ENCODE peak calls at places on chromosomes 11 and 22, in nine cellular contexts. W is neural progenitor cell, U is GM23338, G is H9, D is HCT116, Y is PC-9, Z is IMR-90, L is PC-3, C is DND-41. B is an unnamed sample.

GRCh38 chr11:129605815-129606214 is 209.8 kb upstream of the TMEM45B start:
- DNase-seq in U (no peak), G (no peak), D (no peak), Z (no peak), Y (peak; percentile 56), W (no peak), L (no peak), C (no peak), B (no peak)

GRCh38 chr11:115711021-115711420 is 206.8 kb upstream of the CADM1 start:
- DNase-seq in C (no peak), Y (no peak), U (no peak), Z (no peak), W (no peak), L (no peak), G (no peak), D (no peak), B (no peak)

GRCh38 chr11:64650923-64651523 is 60.0 kb downstream of the SLC22A12 start:
- DNase-seq in L (peak; percentile 40), W (peak; percentile 72), U (peak; percentile 78), D (peak; percentile 13), Y (no peak), G (peak; percentile 60), C (peak; percentile 23), Z (peak; percentile 19), B (peak; percentile 53)

GRCh38 chr11:132115454-132115853 is 745.0 kb downstream of the NTM start:
- DNase-seq in W (no peak), Z (peak; percentile 67), C (no peak), D (no peak), L (peak; percentile 44), Y (no peak), G (peak; percentile 37), U (peak; percentile 27), B (no peak)

GRCh38 chr22:23542933-23543332 is 37.2 kb downstream of the IGLL1 start:
- DNase-seq in Z (peak; percentile 49), G (no peak), L (peak; percentile 51), U (no peak), W (no peak), Y (no peak), D (no peak), C (no peak), B (no peak)

GRCh38 chr11:114058871-114059277 is 637 bp upstream of the ZBTB16 start:
- DNase-seq in Y (no peak), U (peak; percentile 57), G (peak; percentile 40), D (no peak), W (peak; percentile 62), C (no peak), L (no peak), Z (no peak), B (peak; percentile 42)

GRCh38 chr11:108734956-108735559 is 70.2 kb downstream of the DDX10 start:
- DNase-seq in D (peak; percentile 8), Y (no peak), Z (peak; percentile 19), U (peak; percentile 57), L (peak; percentile 66), W (peak; percentile 19), G (no peak), C (no peak), B (peak; percentile 17)

GRCh38 chr22:40746428-40747220 is 67.3 kb downstream of the MCHR1 start:
- DNase-seq in D (no peak), G (no peak), Z (peak; percentile 5), C (no peak), L (no peak), U (no peak), Y (peak; percentile 60), W (no peak), B (no peak)

GRCh38 chr22:30025187-30025586 is 55.1 kb upstream of the HORMAD2 start:
- DNase-seq in L (peak; percentile 19), G (no peak), W (no peak), C (no peak), U (peak; percentile 3), Y (no peak), D (no peak), Z (no peak), B (no peak)

GRCh38 chr11:22275600-22275999 is 62.6 kb upstream of the SLC17A6 start:
- DNase-seq in D (no peak), Z (no peak), G (no peak), W (no peak), L (no peak), Y (no peak), C (no peak), U (no peak), B (no peak)

GRCh38 chr11:92557848-92558247 is 333.2 kb downstream of the FAT3 start:
- DNase-seq in C (no peak), U (no peak), W (no peak), G (no peak), Z (no peak), L (no peak), D (no peak), Y (no peak), B (no peak)

GRCh38 chr11:116357769-116358544 is 414.8 kb downstream of the BUD13 start:
- DNase-seq in W (peak; percentile 93), U (peak; percentile 93), C (no peak), Y (no peak), Z (no peak), G (peak; percentile 93), D (peak; percentile 37), L (no peak), B (peak; percentile 72)

GRCh38 chr11:6609502-6610015 is 2.5 kb downstream of the TAF10 start:
- DNase-seq in C (no peak), D (no peak), L (no peak), U (no peak), Y (no peak), Z (no peak), W (no peak), G (peak; percentile 2), B (no peak)

GRCh38 chr22:32668254-32669094 is 133.0 kb upstream of the TIMP3 start:
- DNase-seq in G (no peak), D (no peak), U (no peak), C (no peak), W (no peak), Y (no peak), Z (no peak), L (no peak), B (no peak)

GRCh38 chr11:60710482-60710881 is 11.1 kb downstream of the MS4A8 start:
- DNase-seq in Y (no peak), Z (no peak), L (peak; percentile 37), W (peak; percentile 22), C (no peak), G (peak; percentile 62), U (peak; percentile 66), D (no peak), B (peak; percentile 23)

GRCh38 chr11:127037001-127037400 is 36.4 kb upstream of the KIRREL3 start:
- DNase-seq in L (no peak), Z (no peak), W (no peak), C (no peak), Y (no peak), G (no peak), U (no peak), D (no peak), B (no peak)

GRCh38 chr11:26753738-26754504 is 32.1 kb upstream of the SLC5A12 start:
- DNase-seq in D (peak; percentile 2), U (peak; percentile 84), W (peak; percentile 79), Y (peak; percentile 38), C (peak; percentile 10), G (peak; percentile 30), L (peak; percentile 53), Z (peak; percentile 74), B (peak; percentile 80)

GRCh38 chr22:49244466-49245420 is 582.9 kb downstream of the BRD1 start:
- DNase-seq in D (no peak), W (no peak), Z (no peak), U (no peak), L (no peak), G (peak; percentile 14), C (no peak), Y (no peak), B (no peak)

GRCh38 chr11:93133710-93134109 is 64.1 kb downstream of the SLC36A4 start:
- DNase-seq in Y (no peak), C (no peak), G (no peak), U (no peak), L (no peak), Z (peak; percentile 82), D (no peak), W (no peak), B (no peak)

GRCh38 chr11:116601734-116602636 is 170.8 kb downstream of the BUD13 start:
- DNase-seq in U (no peak), G (peak; percentile 24), W (no peak), C (peak; percentile 7), D (no peak), Z (peak; percentile 3), Y (no peak), L (no peak), B (no peak)

GRCh38 chr22:36065462-36065774 is 36.8 kb upstream of the RBFOX2 start:
- DNase-seq in W (no peak), U (no peak), Y (no peak), D (no peak), C (no peak), L (no peak), G (no peak), Z (no peak), B (no peak)
- H3K27ac ChIP-seq in W (peak overlapping the region; percentile 25), U (no peak overlapping the region), Y (peak overlapping the region; percentile 71), D (peak overlapping the region; percentile 64), C (no peak overlapping the region), L (no peak overlapping the region), G (no peak overlapping the region), Z (peak overlapping the region; percentile 64), B (peak overlapping the region; percentile 91)

GRCh38 chr11:65965986-65966762 is 4.6 kb downstream of the SART1 start:
- DNase-seq in W (no peak), G (no peak), C (no peak), U (no peak), L (no peak), Y (no peak), Z (no peak), D (no peak), B (no peak)
- H4K20me1 ChIP-seq in W (peaks cover 18% of the 10 kb centered on the region), G (no peaks in the 10 kb centered on the region), C (peaks cover 51% of the 10 kb centered on the region), U (peaks cover 13% of the 10 kb centered on the region), L (peaks cover 5% of the 10 kb centered on the region), Y (peaks cover 17% of the 10 kb centered on the region), Z (peaks cover 7% of the 10 kb centered on the region), D (no peaks in the 10 kb centered on the region), B (peaks cover 3% of the 10 kb centered on the region)

DNA sequence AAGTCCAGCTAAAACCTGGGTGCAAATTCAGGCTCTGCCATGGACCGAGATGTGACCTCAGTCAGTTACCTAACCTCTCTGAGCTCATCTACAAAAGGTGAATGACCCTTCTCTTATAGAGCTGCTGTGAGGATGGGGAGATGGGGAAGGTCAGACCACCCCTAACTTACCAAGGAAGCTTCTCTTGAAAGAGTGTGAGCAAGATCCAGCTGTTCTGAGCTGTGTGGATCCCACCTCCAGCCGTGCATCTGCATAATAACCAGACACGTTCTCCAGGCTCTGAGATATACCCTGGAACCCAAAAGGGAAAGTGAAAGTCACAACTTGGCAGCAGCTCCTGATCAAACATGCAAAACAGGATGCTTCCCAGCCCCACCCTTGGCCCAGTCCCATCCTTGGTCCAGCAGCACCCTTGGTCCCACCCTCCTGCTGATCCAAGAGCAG is at the start of gene APOL3:
- DNase-seq in U (no peak), G (no peak), Y (no peak), W (no peak), Z (peak; percentile 47), C (peak; percentile 81), L (peak; percentile 29), D (no peak), B (no peak)
- H3K27ac ChIP-seq in U (no peak within 1 kb of the TSS), G (no peak within 1 kb of the TSS), Y (no peak within 1 kb of the TSS), W (no peak within 1 kb of the TSS), Z (no peak within 1 kb of the TSS), C (peak within 1 kb of the TSS; percentile 95), L (no peak within 1 kb of the TSS), D (no peak within 1 kb of the TSS), B (no peak within 1 kb of the TSS)

DNA sequence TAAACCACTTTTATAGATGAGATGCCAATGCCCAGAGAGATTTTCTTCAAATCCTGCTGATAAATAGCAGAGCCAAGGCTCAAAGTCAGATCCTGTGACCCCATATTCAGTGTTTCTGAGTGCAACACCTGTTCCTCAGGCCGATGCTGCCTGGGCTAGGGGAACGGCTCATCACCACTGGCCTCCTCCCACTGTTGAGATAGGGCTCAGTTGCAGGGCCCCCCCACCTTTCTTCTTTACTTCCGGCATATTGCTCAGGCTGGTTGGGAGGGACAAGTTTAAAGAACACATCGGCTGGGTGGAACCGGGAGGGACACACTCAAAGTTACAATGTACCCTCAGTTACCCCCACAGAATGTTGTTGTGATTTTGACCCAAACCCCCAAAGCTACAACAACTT is 88.3 kb upstream of the CRTAM start:
- DNase-seq in C (no peak), L (no peak), Y (no peak), U (no peak), G (no peak), D (no peak), Z (no peak), W (no peak), B (no peak)
- H4K20me1 ChIP-seq in C (no peaks in the 10 kb centered on the region), L (no peaks in the 10 kb centered on the region), Y (peaks cover 22% of the 10 kb centered on the region), U (no peaks in the 10 kb centered on the region), G (no peaks in the 10 kb centered on the region), D (no peaks in the 10 kb centered on the region), Z (peaks cover 18% of the 10 kb centered on the region), W (no peaks in the 10 kb centered on the region), B (no peaks in the 10 kb centered on the region)